ENCODE peak calls at places on chromosomes 16 and 17, in seven cellular contexts. S, X, N, Q, V, O and J are unnamed samples.
A peak's percentile ranks its signal among the peaks of the same experiment; 100 is the strongest.

GRCh38 chr16:1097800-1098199 is 1.8 kb upstream of the C1QTNF8 start:
- DNase-seq in Q (no peak), O (peak; percentile 94), X (peak; percentile 62), N (no peak), V (no peak), S (no peak), J (no peak)

GRCh38 chr17:50181601-50182345 is 16.0 kb downstream of the SGCA start:
- DNase-seq in Q (peak; percentile 79), S (no peak), X (no peak), V (no peak), O (no peak), N (no peak), J (no peak)

GRCh38 chr17:28883967-28884702 is 13.4 kb downstream of the FLOT2 start:
- DNase-seq in S (no peak), X (peak; percentile 43), V (no peak), N (no peak), O (no peak), Q (no peak), J (no peak)

GRCh38 chr16:70683146-70683944 is 2.5 kb downstream of the MTSS2 start:
- DNase-seq in V (no peak), X (no peak), Q (no peak), S (no peak), O (no peak), N (no peak), J (no peak)

GRCh38 chr17:78324391-78325075 is 35.3 kb downstream of the SOCS3 start:
- DNase-seq in N (peak; percentile 60), O (peak; percentile 86), X (peak; percentile 86), Q (peak; percentile 95), S (peak; percentile 71), V (no peak), J (no peak)

GRCh38 chr16:58243528-58244004 is 45.7 kb upstream of the CSNK2A2 start:
- DNase-seq in V (no peak), Q (no peak), O (no peak), S (peak; percentile 38), N (peak; percentile 26), X (no peak), J (no peak)

GRCh38 chr17:58639681-58640080 is 52.2 kb downstream of the TEX14 start:
- DNase-seq in Q (no peak), N (no peak), X (no peak), O (no peak), V (no peak), S (no peak), J (no peak)

GRCh38 chr16:82034981-82035612 is at the start of gene HSD17B2:
- DNase-seq in S (no peak), X (no peak), Q (peak; percentile 27), V (no peak), N (peak; percentile 78), O (no peak), J (no peak)

GRCh38 chr16:12651765-12652531 is 151.7 kb downstream of the CPPED1 start:
- DNase-seq in N (no peak), Q (no peak), V (no peak), S (no peak), X (no peak), O (no peak), J (no peak)

GRCh38 chr16:3949287-3949686 is 68.8 kb upstream of the CREBBP start:
- DNase-seq in Q (no peak), O (no peak), X (no peak), S (no peak), V (no peak), N (no peak), J (no peak)

GRCh38 chr16:3951861-3952332 is 71.4 kb upstream of the CREBBP start:
- DNase-seq in N (no peak), X (no peak), V (no peak), S (no peak), Q (peak; percentile 70), O (no peak), J (no peak)

GRCh38 chr16:3952342-3953131 is 72.0 kb upstream of the CREBBP start:
- DNase-seq in Q (peak; percentile 9), N (peak; percentile 21), V (no peak), O (peak; percentile 89), S (peak; percentile 25), X (peak; percentile 55), J (no peak)

GRCh38 chr16:3949946-3950342 is 69.4 kb upstream of the CREBBP start:
- DNase-seq in O (no peak), Q (no peak), X (peak; percentile 9), N (no peak), V (no peak), S (no peak), J (no peak)

DNA sequence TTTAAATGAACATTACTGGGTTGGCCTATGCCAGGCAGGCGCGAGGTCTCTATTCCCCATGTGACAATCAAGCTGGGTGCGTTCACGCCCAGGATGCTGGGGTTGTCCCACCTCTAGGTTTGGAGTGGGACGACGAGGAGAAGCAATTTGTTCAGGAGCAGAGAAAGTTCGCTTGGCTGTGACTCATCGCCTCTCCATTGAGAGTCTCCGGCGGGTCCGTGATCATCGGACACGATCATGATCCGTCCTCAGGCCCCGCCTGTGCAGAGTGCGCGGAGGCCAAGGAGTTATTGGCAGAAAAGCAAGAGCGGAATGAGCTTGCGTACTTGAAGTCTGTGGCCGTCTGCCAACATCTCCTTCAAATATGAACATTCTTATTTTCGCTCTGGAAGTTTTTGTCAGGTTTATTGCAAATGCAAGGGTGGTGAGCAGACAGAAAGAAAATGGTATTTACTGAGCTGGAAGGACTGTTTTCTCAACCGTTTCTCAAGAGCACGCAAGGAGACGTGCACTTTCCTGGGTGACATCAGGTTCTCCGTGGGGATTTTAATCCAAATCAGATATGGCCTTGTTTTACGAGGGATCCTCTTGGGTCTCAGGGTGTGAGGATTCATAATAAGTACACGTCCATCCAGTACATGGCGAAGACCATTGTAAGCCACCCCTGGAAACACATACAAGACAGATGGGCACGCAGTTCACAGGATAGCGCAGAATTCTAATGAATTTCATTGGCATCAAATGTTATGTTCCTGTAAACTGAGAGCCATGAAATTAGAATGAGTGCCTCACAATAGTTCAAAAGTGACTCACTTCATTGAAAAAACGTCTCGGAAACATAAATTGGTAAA is 70.1 kb upstream of the CREBBP start:
- DNase-seq in Q (peak; percentile 99), N (peak; percentile 60), V (no peak), S (no peak), O (peak; percentile 95), X (peak; percentile 15), J (no peak)
- H3K4me3 ChIP-seq in Q (peak overlapping the region; percentile 3), N (peak overlapping the region; percentile 8), V (no peak overlapping the region), S (no peak overlapping the region), O (peak overlapping the region; percentile 21), X (no peak overlapping the region), J (no peak overlapping the region)

DNA sequence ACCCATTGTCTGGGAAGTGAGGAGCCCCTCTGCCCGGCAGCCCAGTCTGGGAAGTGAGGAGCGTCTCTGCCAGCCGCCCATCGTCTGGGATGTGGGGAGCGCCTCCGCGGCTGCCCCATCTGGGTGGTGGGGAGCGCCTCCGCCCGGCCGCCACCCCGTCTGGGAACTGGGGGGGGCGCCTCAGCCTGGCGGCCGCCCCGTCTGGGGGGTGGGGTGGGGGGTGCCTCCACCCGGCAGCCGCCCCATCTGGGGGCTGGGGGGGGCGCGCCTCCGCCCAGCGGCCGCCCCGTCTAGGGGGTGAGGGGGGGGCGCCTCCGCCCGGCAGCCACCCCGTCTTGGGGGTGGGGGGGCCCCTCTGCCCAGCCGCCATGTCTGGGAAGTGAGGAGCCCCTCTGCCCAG is 78.4 kb downstream of the RPGRIP1L start:
- DNase-seq in Q (no peak), O (no peak), V (no peak), X (peak; percentile 20), S (no peak), N (no peak), J (no peak)
- H3K4me3 ChIP-seq in Q (no peak overlapping the region), O (no peak overlapping the region), V (no peak overlapping the region), X (no peak overlapping the region), S (no peak overlapping the region), N (no peak overlapping the region), J (no peak overlapping the region)

GRCh38 chr17:67390006-67390645 is 13.0 kb downstream of the PITPNC1 start:
- DNase-seq in Q (no peak), X (no peak), N (no peak), O (no peak), S (no peak), V (no peak), J (no peak)
- H3K4me3 ChIP-seq in Q (no peak overlapping the region), X (no peak overlapping the region), N (no peak overlapping the region), O (no peak overlapping the region), S (no peak overlapping the region), V (peak overlapping the region; percentile 3), J (no peak overlapping the region)

DNA sequence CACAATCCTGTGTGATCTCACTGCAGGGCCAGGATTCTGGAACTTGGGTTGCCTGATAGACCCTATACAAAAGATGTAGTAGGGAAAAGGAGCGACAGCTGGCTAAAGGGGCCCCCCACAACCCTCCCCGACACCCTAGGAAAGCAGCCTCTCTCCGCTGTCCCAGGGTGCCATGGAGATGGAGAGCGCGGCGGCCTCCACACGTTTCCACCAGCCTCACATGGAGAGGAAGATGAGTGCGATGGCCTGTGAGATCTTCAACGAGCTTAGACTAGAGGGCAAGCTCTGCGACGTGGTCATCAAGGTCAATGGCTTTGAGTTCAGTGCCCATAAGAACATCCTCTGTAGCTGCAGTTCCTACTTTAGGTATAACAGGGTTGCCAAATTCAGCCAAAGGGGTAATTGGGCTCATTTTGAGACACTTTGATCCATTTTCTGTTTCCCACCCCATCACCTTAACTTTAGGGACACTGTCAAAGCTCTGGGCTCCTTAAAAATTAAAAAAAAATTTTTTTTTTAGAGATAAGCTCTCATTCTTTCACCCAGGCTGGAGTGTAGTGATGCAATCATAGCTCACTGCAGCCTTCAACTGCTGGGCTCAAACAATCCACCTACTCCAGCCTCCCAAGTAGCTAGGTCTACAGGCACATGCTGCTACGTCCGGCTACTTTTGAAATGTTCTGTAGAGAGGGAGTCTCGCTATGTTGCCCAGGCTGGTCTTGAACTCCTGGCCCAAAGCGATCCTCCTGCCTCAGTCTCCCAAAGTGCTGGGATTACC is at the start of gene KLHL10:
- DNase-seq in V (no peak), Q (peak; percentile 6), N (no peak), S (no peak), X (no peak), O (no peak), J (no peak)
- H3K4me3 ChIP-seq in V (peak within 1 kb of the TSS; percentile 56), Q (no peak within 1 kb of the TSS), N (peak within 1 kb of the TSS; percentile 65), S (peak within 1 kb of the TSS; percentile 94), X (no peak within 1 kb of the TSS), O (peak within 1 kb of the TSS; percentile 84), J (peak within 1 kb of the TSS; percentile 62)

GRCh38 chr17:57577751-57578607 is 167.1 kb downstream of the CCDC182 start:
- DNase-seq in O (peak; percentile 87), V (no peak), Q (peak; percentile 78), S (no peak), N (no peak), X (peak; percentile 66), J (no peak)
- H3K4me3 ChIP-seq in O (peak overlapping the region; percentile 0), V (no peak overlapping the region), Q (peak overlapping the region; percentile 53), S (no peak overlapping the region), N (peak overlapping the region; percentile 26), X (no peak overlapping the region), J (no peak overlapping the region)

GRCh38 chr17:2649191-2649590 is 55.7 kb downstream of the PAFAH1B1 start:
- DNase-seq in Q (no peak), V (no peak), S (no peak), X (no peak), N (no peak), O (no peak), J (no peak)
- H3K4me3 ChIP-seq in Q (no peak overlapping the region), V (no peak overlapping the region), S (no peak overlapping the region), X (no peak overlapping the region), N (no peak overlapping the region), O (no peak overlapping the region), J (no peak overlapping the region)

GRCh38 chr17:18089613-18090012 is 1.9 kb downstream of the DRG2 start:
- DNase-seq in N (no peak), V (no peak), Q (no peak), X (no peak), O (no peak), S (no peak), J (no peak)
- H3K4me3 ChIP-seq in N (no peak overlapping the region), V (no peak overlapping the region), Q (no peak overlapping the region), X (no peak overlapping the region), O (no peak overlapping the region), S (no peak overlapping the region), J (no peak overlapping the region)